ENCODE peak calls at places on chromosomes 3 and 15, in four cellular contexts. A is K562, Z is GM12878, U is HepG2. S is an unnamed sample.

GRCh38 chr3:185152433-185153169 is at the start of gene C3orf70:
- DNase-seq in A (peak; percentile 27), U (no peak), Z (no peak), S (peak; percentile 60)

GRCh38 chr3:73442886-73443285 is 181.9 kb downstream of the PDZRN3 start:
- DNase-seq in A (no peak), Z (no peak), U (no peak), S (no peak)

GRCh38 chr3:112557980-112558379 is 3.8 kb downstream of the ATG3 start:
- DNase-seq in A (no peak), U (no peak), Z (no peak), S (no peak)

GRCh38 chr15:101050647-101051290 is 131.6 kb downstream of the LRRK1 start:
- DNase-seq in A (no peak), U (no peak), Z (no peak), S (no peak)

GRCh38 chr3:113438224-113438623 is 3.1 kb downstream of the CFAP44 start:
- DNase-seq in Z (no peak), U (no peak), A (no peak), S (no peak)

GRCh38 chr15:58587481-58587880 is 155.7 kb downstream of the LIPC start:
- DNase-seq in U (no peak), Z (no peak), A (no peak), S (no peak)

GRCh38 chr3:117510396-117510795 is 800.8 kb downstream of the TUSC7 start:
- DNase-seq in Z (no peak), U (no peak), A (no peak), S (no peak)

GRCh38 chr3:120416868-120417267 is 33.9 kb downstream of the FSTL1 start:
- DNase-seq in U (no peak), Z (no peak), A (no peak), S (no peak)

GRCh38 chr3:122112754-122113153 is 57.6 kb downstream of the CD86 start:
- DNase-seq in U (no peak), Z (no peak), A (no peak), S (no peak)

DNA sequence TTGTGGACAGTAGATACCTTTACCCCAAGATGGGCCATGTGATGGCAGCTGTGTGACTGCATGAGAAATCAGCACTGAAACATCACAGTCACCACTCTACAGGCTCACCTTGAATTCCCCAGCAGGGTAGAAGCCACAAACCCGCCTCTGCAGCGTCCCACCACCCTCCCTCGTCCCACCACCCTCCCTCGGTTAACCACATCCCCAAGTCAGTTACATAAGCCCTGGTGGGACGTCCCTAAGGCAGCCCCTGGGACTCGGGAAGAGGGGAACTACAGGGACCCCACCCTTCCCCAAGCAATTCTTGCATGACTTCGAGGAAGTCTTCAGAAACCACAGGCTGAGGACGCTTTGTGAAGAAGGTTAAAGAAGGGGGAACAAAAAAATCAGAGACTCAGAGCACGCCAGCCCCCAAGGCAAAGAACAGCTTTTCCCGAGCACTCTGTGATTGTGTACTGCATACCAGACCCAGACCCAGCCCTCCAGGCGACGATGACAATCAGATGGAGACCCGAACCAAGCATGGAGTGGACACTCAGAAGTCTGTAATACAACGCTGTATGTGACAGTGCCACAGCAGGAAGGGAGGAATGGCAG is 60.5 kb downstream of the SH3BP5 start:
- DNase-seq in U (no peak), A (no peak), Z (peak; percentile 90), S (no peak)
- TF ChIP-seq FOXM1 in U (no peak), A (no peak), Z (peak; percentile 79), S (no peak)

GRCh38 chr3:193782280-193782654 is 189.3 kb downstream of the OPA1 start:
- DNase-seq in U (no peak), A (peak; percentile 78), Z (no peak), S (no peak)
- TF ChIP-seq TARDBP in U (no peak), A (no peak), Z (no peak), S (no peak)

GRCh38 chr15:99053380-99054024 is 45.9 kb upstream of the PGPEP1L start:
- DNase-seq in A (no peak), U (no peak), Z (no peak), S (no peak)
- TF ChIP-seq FOXM1 in A (no peak), U (no peak), Z (no peak), S (no peak)

DNA sequence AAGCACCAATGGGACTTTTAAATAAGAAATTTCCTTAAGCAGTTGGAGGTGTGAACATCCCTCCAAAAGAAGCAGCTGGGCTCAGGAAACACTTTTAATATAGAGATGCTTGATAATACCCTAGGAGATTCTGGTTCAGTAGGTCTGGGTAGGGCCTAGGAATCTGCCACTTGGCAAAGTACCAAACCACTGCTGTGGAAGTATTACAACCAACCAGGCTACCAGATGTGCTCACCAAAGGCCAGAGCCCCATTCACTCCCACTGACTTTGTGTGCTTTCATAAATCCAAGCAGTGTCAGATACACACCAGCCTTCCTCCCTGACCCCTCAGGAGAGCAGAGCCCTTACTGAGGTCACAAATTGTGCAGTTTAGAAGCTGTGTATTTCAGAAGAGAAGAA is 162.6 kb downstream of the CCNL1 start:
- DNase-seq in U (no peak), Z (no peak), A (no peak), S (no peak)
- TF ChIP-seq TARDBP in U (no peak), Z (no peak), A (no peak), S (no peak)

DNA sequence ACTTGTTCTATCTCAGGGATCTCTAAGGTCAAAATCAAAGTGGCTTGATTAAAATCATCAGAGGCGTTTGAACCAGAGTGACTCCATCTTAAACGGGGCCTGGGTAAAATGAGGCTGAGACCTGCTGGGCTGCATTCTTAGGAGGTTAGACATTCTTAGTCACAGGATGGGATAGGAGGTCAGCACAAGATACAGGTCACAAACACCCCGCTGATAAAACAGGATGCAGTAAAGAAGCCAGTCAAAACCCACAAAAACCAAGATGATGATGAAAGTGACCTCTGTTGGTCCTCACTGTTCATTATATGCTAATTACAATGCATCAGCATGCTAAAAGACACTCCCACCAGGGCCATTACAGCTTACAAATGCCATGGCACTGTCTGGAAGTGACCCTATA is 143.4 kb upstream of the SLCO3A1 start:
- DNase-seq in Z (no peak), A (no peak), U (no peak), S (no peak)
- TF ChIP-seq FOXM1 in Z (no peak), A (no peak), U (no peak), S (no peak)

DNA sequence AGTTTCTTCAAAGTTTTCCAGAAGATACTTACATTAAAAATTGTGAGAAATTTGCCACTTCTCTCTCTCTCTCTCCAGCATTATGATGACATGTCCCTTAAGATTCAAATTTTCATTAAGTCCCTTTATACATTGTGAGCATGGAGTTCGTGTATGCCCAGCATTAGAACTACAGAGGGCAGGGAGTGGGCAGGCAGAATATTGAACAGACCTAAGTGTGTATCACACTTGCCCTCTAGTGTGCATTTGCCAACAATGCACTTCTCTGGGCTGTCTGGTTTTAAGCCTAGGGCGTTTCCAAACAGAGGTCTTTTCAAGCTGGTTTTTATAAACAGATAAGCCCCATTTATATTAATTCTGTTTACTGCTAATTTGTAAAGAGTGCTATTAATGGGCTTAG is 28.3 kb upstream of the CMSS1 start:
- DNase-seq in U (peak; percentile 37), A (peak; percentile 36), Z (no peak), S (peak; percentile 65)
- TF ChIP-seq TARDBP in U (no peak), A (no peak), Z (no peak), S (no peak)

GRCh38 chr3:127544806-127545545 is 45.6 kb downstream of the TPRA1 start:
- DNase-seq in U (no peak), A (no peak), Z (no peak), S (no peak)
- TF ChIP-seq FOXM1 in U (no peak), A (no peak), Z (no peak), S (no peak)

GRCh38 chr15:39830166-39830565 is 47.5 kb upstream of the FSIP1 start:
- DNase-seq in U (no peak), Z (no peak), A (no peak), S (no peak)

GRCh38 chr15:39835550-39835949 is 52.9 kb upstream of the FSIP1 start:
- DNase-seq in Z (no peak), U (no peak), A (no peak), S (no peak)

GRCh38 chr15:39834256-39834655 is 51.6 kb upstream of the FSIP1 start:
- DNase-seq in U (no peak), A (no peak), Z (no peak), S (no peak)

GRCh38 chr15:39837454-39837853 is 54.8 kb upstream of the FSIP1 start:
- DNase-seq in A (no peak), U (no peak), Z (no peak), S (no peak)

DNA sequence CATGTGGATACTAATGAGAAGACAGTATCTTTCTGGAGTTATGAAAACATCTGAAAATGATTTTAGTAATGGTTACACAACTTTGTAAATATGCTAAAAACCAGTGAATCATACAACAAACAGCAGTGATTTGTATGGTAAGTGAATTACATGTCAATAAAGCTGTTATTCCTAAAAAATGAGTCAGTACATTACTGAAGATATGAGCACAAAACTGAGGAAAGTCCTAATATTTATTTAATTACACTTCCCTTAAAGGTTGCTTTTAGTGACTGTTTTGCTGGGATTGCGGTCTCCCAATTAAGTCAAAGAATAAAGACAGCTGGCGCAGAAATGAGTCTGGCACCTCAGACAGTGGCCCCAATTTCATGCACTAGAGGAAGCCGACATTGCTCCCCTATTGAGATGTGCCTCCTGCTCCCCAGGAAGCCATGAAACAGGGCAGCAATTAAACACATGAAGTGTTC is 50.9 kb upstream of the FSIP1 start:
- DNase-seq in A (no peak), Z (no peak), U (no peak), S (no peak)
- TF ChIP-seq TARDBP in A (no peak), Z (no peak), U (no peak), S (no peak)